ENCODE peak calls at places on chromosome 9, in eight cellular contexts. One of them, this sample, is unnamed.

GRCh38 chr9:18718393-18718792 is 244.4 kb downstream of the ADAMTSL1 start:
- DNase-seq in CD4-positive, alpha-beta T cell: no peak
- DNase-seq in BJ: no peak
- DNase-seq in activated T-cell treated with anti-CD3 and anti-CD28 coated beads for 1 hour: no peak
- DNase-seq in right lobe of liver: no peak
- DNase-seq in NCI-H1092 treated with DMSO at 0.1 percent for 48 hours: no peak
- DNase-seq in stimulated activated CD4-positive, alpha-beta T cell treated with anti-CD3 and anti-CD28 coated beads, Interleukin-1b, Interleukin-23, amount 100 ng/mL, for 48 hours: no peak
- DNase-seq in astrocyte of the cerebellum: no peak
- DNase-seq in this sample: no peak

GRCh38 chr9:7137571-7137970 is 379.8 kb downstream of the KDM4C start:
- DNase-seq in CD4-positive, alpha-beta T cell: no peak
- DNase-seq in BJ: no peak
- DNase-seq in activated T-cell treated with anti-CD3 and anti-CD28 coated beads for 1 hour: no peak
- DNase-seq in right lobe of liver: no peak
- DNase-seq in NCI-H1092 treated with DMSO at 0.1 percent for 48 hours: no peak
- DNase-seq in stimulated activated CD4-positive, alpha-beta T cell treated with anti-CD3 and anti-CD28 coated beads, Interleukin-1b, Interleukin-23, amount 100 ng/mL, for 48 hours: no peak
- DNase-seq in astrocyte of the cerebellum: no peak
- DNase-seq in this sample: no peak

GRCh38 chr9:6590772-6591384 is 54.7 kb downstream of the GLDC start:
- DNase-seq in CD4-positive, alpha-beta T cell: no peak
- DNase-seq in BJ: no peak
- DNase-seq in activated T-cell treated with anti-CD3 and anti-CD28 coated beads for 1 hour: no peak
- DNase-seq in right lobe of liver: no peak
- DNase-seq in NCI-H1092 treated with DMSO at 0.1 percent for 48 hours: no peak
- DNase-seq in stimulated activated CD4-positive, alpha-beta T cell treated with anti-CD3 and anti-CD28 coated beads, Interleukin-1b, Interleukin-23, amount 100 ng/mL, for 48 hours: no peak
- DNase-seq in astrocyte of the cerebellum: no peak
- DNase-seq in this sample: no peak

GRCh38 chr9:135602789-135603481 is 36.4 kb downstream of the GLT6D1 start:
- DNase-seq in CD4-positive, alpha-beta T cell: peak; percentile 48
- DNase-seq in BJ: no peak
- DNase-seq in activated T-cell treated with anti-CD3 and anti-CD28 coated beads for 1 hour: peak; percentile 49
- DNase-seq in right lobe of liver: peak; percentile 45
- DNase-seq in NCI-H1092 treated with DMSO at 0.1 percent for 48 hours: peak; percentile 5
- DNase-seq in stimulated activated CD4-positive, alpha-beta T cell treated with anti-CD3 and anti-CD28 coated beads, Interleukin-1b, Interleukin-23, amount 100 ng/mL, for 48 hours: peak; percentile 54
- DNase-seq in astrocyte of the cerebellum: no peak
- DNase-seq in this sample: peak; percentile 36

GRCh38 chr9:123000371-123001068 is 32.9 kb upstream of the GPR21 start:
- DNase-seq in CD4-positive, alpha-beta T cell: no peak
- DNase-seq in BJ: no peak
- DNase-seq in activated T-cell treated with anti-CD3 and anti-CD28 coated beads for 1 hour: no peak
- DNase-seq in right lobe of liver: no peak
- DNase-seq in NCI-H1092 treated with DMSO at 0.1 percent for 48 hours: no peak
- DNase-seq in stimulated activated CD4-positive, alpha-beta T cell treated with anti-CD3 and anti-CD28 coated beads, Interleukin-1b, Interleukin-23, amount 100 ng/mL, for 48 hours: no peak
- DNase-seq in astrocyte of the cerebellum: no peak
- DNase-seq in this sample: peak; percentile 8

GRCh38 chr9:4324513-4324912 is 24.6 kb upstream of the GLIS3 start:
- DNase-seq in CD4-positive, alpha-beta T cell: no peak
- DNase-seq in BJ: no peak
- DNase-seq in activated T-cell treated with anti-CD3 and anti-CD28 coated beads for 1 hour: no peak
- DNase-seq in right lobe of liver: no peak
- DNase-seq in NCI-H1092 treated with DMSO at 0.1 percent for 48 hours: no peak
- DNase-seq in stimulated activated CD4-positive, alpha-beta T cell treated with anti-CD3 and anti-CD28 coated beads, Interleukin-1b, Interleukin-23, amount 100 ng/mL, for 48 hours: no peak
- DNase-seq in astrocyte of the cerebellum: no peak
- DNase-seq in this sample: peak; percentile 79

GRCh38 chr9:7668541-7668940 is 131.0 kb downstream of the DMAC1 start:
- DNase-seq in CD4-positive, alpha-beta T cell: no peak
- DNase-seq in BJ: no peak
- DNase-seq in activated T-cell treated with anti-CD3 and anti-CD28 coated beads for 1 hour: no peak
- DNase-seq in right lobe of liver: no peak
- DNase-seq in NCI-H1092 treated with DMSO at 0.1 percent for 48 hours: no peak
- DNase-seq in stimulated activated CD4-positive, alpha-beta T cell treated with anti-CD3 and anti-CD28 coated beads, Interleukin-1b, Interleukin-23, amount 100 ng/mL, for 48 hours: no peak
- DNase-seq in astrocyte of the cerebellum: no peak
- DNase-seq in this sample: no peak

GRCh38 chr9:98998441-98999151 is 54.9 kb downstream of the COL15A1 start:
- DNase-seq in CD4-positive, alpha-beta T cell: peak; percentile 45
- DNase-seq in BJ: no peak
- DNase-seq in activated T-cell treated with anti-CD3 and anti-CD28 coated beads for 1 hour: peak; percentile 53
- DNase-seq in right lobe of liver: peak; percentile 85
- DNase-seq in NCI-H1092 treated with DMSO at 0.1 percent for 48 hours: peak; percentile 54
- DNase-seq in stimulated activated CD4-positive, alpha-beta T cell treated with anti-CD3 and anti-CD28 coated beads, Interleukin-1b, Interleukin-23, amount 100 ng/mL, for 48 hours: peak; percentile 60
- DNase-seq in astrocyte of the cerebellum: no peak
- DNase-seq in this sample: peak; percentile 67

GRCh38 chr9:126676685-126677143 is 63.0 kb downstream of the LMX1B start:
- DNase-seq in CD4-positive, alpha-beta T cell: no peak
- DNase-seq in BJ: no peak
- DNase-seq in activated T-cell treated with anti-CD3 and anti-CD28 coated beads for 1 hour: no peak
- DNase-seq in right lobe of liver: no peak
- DNase-seq in NCI-H1092 treated with DMSO at 0.1 percent for 48 hours: no peak
- DNase-seq in stimulated activated CD4-positive, alpha-beta T cell treated with anti-CD3 and anti-CD28 coated beads, Interleukin-1b, Interleukin-23, amount 100 ng/mL, for 48 hours: no peak
- DNase-seq in astrocyte of the cerebellum: no peak
- DNase-seq in this sample: no peak

GRCh38 chr9:86434039-86434726 is 80.0 kb upstream of the TUT7 start:
- DNase-seq in CD4-positive, alpha-beta T cell: no peak
- DNase-seq in BJ: no peak
- DNase-seq in activated T-cell treated with anti-CD3 and anti-CD28 coated beads for 1 hour: no peak
- DNase-seq in right lobe of liver: no peak
- DNase-seq in NCI-H1092 treated with DMSO at 0.1 percent for 48 hours: peak; percentile 38
- DNase-seq in stimulated activated CD4-positive, alpha-beta T cell treated with anti-CD3 and anti-CD28 coated beads, Interleukin-1b, Interleukin-23, amount 100 ng/mL, for 48 hours: no peak
- DNase-seq in astrocyte of the cerebellum: peak; percentile 69
- DNase-seq in this sample: peak; percentile 63

GRCh38 chr9:137305788-137306545 is 3.9 kb upstream of the NRARP start:
- DNase-seq in CD4-positive, alpha-beta T cell: no peak
- DNase-seq in BJ: no peak
- DNase-seq in activated T-cell treated with anti-CD3 and anti-CD28 coated beads for 1 hour: no peak
- DNase-seq in right lobe of liver: peak; percentile 59
- DNase-seq in NCI-H1092 treated with DMSO at 0.1 percent for 48 hours: no peak
- DNase-seq in stimulated activated CD4-positive, alpha-beta T cell treated with anti-CD3 and anti-CD28 coated beads, Interleukin-1b, Interleukin-23, amount 100 ng/mL, for 48 hours: no peak
- DNase-seq in astrocyte of the cerebellum: no peak
- DNase-seq in this sample: no peak

GRCh38 chr9:112084334-112084733 is 90.8 kb downstream of the SUSD1 start:
- DNase-seq in CD4-positive, alpha-beta T cell: no peak
- DNase-seq in BJ: no peak
- DNase-seq in activated T-cell treated with anti-CD3 and anti-CD28 coated beads for 1 hour: no peak
- DNase-seq in right lobe of liver: no peak
- DNase-seq in NCI-H1092 treated with DMSO at 0.1 percent for 48 hours: no peak
- DNase-seq in stimulated activated CD4-positive, alpha-beta T cell treated with anti-CD3 and anti-CD28 coated beads, Interleukin-1b, Interleukin-23, amount 100 ng/mL, for 48 hours: no peak
- DNase-seq in astrocyte of the cerebellum: no peak
- DNase-seq in this sample: no peak